ENCODE peak calls at places on chromosome 13, in five cellular contexts. One of them, this sample, is unnamed.
A peak's percentile ranks its signal among the peaks of the same experiment; 100 is the strongest.

GRCh38 chr13:73776137-73776785 is 357.9 kb downstream of the KLF12 start:
- DNase-seq in hepatocyte: no peak
- DNase-seq in HCT116: no peak
- DNase-seq in PC-3: no peak
- DNase-seq in GM23338: no peak
- DNase-seq in this sample: no peak

GRCh38 chr13:48542581-48543341 is 9.9 kb upstream of the RCBTB2 start:
- DNase-seq in hepatocyte: peak; percentile 46
- DNase-seq in HCT116: no peak
- DNase-seq in PC-3: no peak
- DNase-seq in GM23338: peak; percentile 64
- DNase-seq in this sample: no peak

GRCh38 chr13:65966991-65967451 is 1263.1 kb downstream of the PCDH9 start:
- DNase-seq in hepatocyte: peak; percentile 44
- DNase-seq in HCT116: peak; percentile 60
- DNase-seq in PC-3: peak; percentile 71
- DNase-seq in GM23338: peak; percentile 88
- DNase-seq in this sample: no peak

GRCh38 chr13:108508263-108508662 is 121.1 kb upstream of the MYO16 start:
- DNase-seq in hepatocyte: peak; percentile 43
- DNase-seq in HCT116: peak; percentile 16
- DNase-seq in PC-3: peak; percentile 15
- DNase-seq in GM23338: peak; percentile 79
- DNase-seq in this sample: no peak

GRCh38 chr13:28384789-28385188 is 110.1 kb downstream of the FLT1 start:
- DNase-seq in hepatocyte: no peak
- DNase-seq in HCT116: no peak
- DNase-seq in PC-3: no peak
- DNase-seq in GM23338: no peak
- DNase-seq in this sample: no peak

GRCh38 chr13:98582947-98583346 is 6.0 kb upstream of the STK24 start:
- DNase-seq in hepatocyte: no peak
- DNase-seq in HCT116: no peak
- DNase-seq in PC-3: no peak
- DNase-seq in GM23338: no peak
- DNase-seq in this sample: no peak

GRCh38 chr13:109743706-109744453 is 42.5 kb downstream of the IRS2 start:
- DNase-seq in hepatocyte: peak; percentile 49
- DNase-seq in HCT116: no peak
- DNase-seq in PC-3: peak; percentile 87
- DNase-seq in GM23338: no peak
- DNase-seq in this sample: peak; percentile 65

GRCh38 chr13:21338156-21338555 is 120.9 kb downstream of the ZDHHC20 start:
- DNase-seq in hepatocyte: no peak
- DNase-seq in HCT116: no peak
- DNase-seq in PC-3: peak; percentile 14
- DNase-seq in GM23338: peak; percentile 57
- DNase-seq in this sample: no peak

GRCh38 chr13:106083620-106084350 is 451.7 kb downstream of the EFNB2 start:
- DNase-seq in hepatocyte: peak; percentile 49
- DNase-seq in HCT116: peak; percentile 46
- DNase-seq in PC-3: peak; percentile 72
- DNase-seq in GM23338: peak; percentile 79
- DNase-seq in this sample: peak; percentile 23

GRCh38 chr13:64234255-64234654 is 2818.6 kb upstream of the PCDH20 start:
- DNase-seq in hepatocyte: no peak
- DNase-seq in HCT116: no peak
- DNase-seq in PC-3: peak; percentile 39
- DNase-seq in GM23338: no peak
- DNase-seq in this sample: no peak

GRCh38 chr13:44686478-44687071 is 110.4 kb upstream of the TSC22D1 start:
- DNase-seq in hepatocyte: no peak
- DNase-seq in HCT116: no peak
- DNase-seq in PC-3: no peak
- DNase-seq in GM23338: no peak
- DNase-seq in this sample: no peak

GRCh38 chr13:85719749-85720148 is 79.5 kb downstream of the SLITRK6 start:
- DNase-seq in hepatocyte: no peak
- DNase-seq in HCT116: no peak
- DNase-seq in PC-3: no peak
- DNase-seq in GM23338: no peak
- DNase-seq in this sample: no peak

GRCh38 chr13:76036176-76036575 is 400.0 kb downstream of the LMO7 start:
- DNase-seq in hepatocyte: no peak
- DNase-seq in HCT116: no peak
- DNase-seq in PC-3: no peak
- DNase-seq in GM23338: no peak
- DNase-seq in this sample: no peak

GRCh38 chr13:59490651-59491050 is 673.1 kb downstream of the DIAPH3 start:
- DNase-seq in hepatocyte: no peak
- DNase-seq in HCT116: no peak
- DNase-seq in PC-3: no peak
- DNase-seq in GM23338: no peak
- DNase-seq in this sample: no peak

GRCh38 chr13:112986470-112986869 is 17.5 kb downstream of the MCF2L start:
- DNase-seq in hepatocyte: no peak
- DNase-seq in HCT116: no peak
- DNase-seq in PC-3: no peak
- DNase-seq in GM23338: no peak
- DNase-seq in this sample: no peak

GRCh38 chr13:43132228-43132627 is 108.8 kb downstream of the DNAJC15 start:
- DNase-seq in hepatocyte: peak; percentile 69
- DNase-seq in HCT116: peak; percentile 35
- DNase-seq in PC-3: peak; percentile 73
- DNase-seq in GM23338: peak; percentile 87
- DNase-seq in this sample: no peak

GRCh38 chr13:108629353-108629752 is at the start of gene MYO16:
- DNase-seq in hepatocyte: no peak
- DNase-seq in HCT116: no peak
- DNase-seq in PC-3: no peak
- DNase-seq in GM23338: peak; percentile 11
- DNase-seq in this sample: no peak

GRCh38 chr13:109297628-109298027 is 488.8 kb downstream of the IRS2 start:
- DNase-seq in hepatocyte: no peak
- DNase-seq in HCT116: no peak
- DNase-seq in PC-3: no peak
- DNase-seq in GM23338: no peak
- DNase-seq in this sample: no peak

GRCh38 chr13:28716511-28716910 is 2.3 kb downstream of the SLC46A3 start:
- DNase-seq in hepatocyte: peak; percentile 46
- DNase-seq in HCT116: peak; percentile 35
- DNase-seq in PC-3: peak; percentile 79
- DNase-seq in GM23338: no peak
- DNase-seq in this sample: no peak

GRCh38 chr13:65872448-65872847 is 1357.7 kb downstream of the PCDH9 start:
- DNase-seq in hepatocyte: no peak
- DNase-seq in HCT116: no peak
- DNase-seq in PC-3: no peak
- DNase-seq in GM23338: no peak
- DNase-seq in this sample: no peak

GRCh38 chr13:98843482-98843877 is 91.0 kb upstream of the SLC15A1 start:
- DNase-seq in hepatocyte: no peak
- DNase-seq in HCT116: no peak
- DNase-seq in PC-3: no peak
- DNase-seq in GM23338: no peak
- DNase-seq in this sample: no peak

GRCh38 chr13:19950374-19950773 is 8.2 kb upstream of the ZMYM2 start:
- DNase-seq in hepatocyte: no peak
- DNase-seq in HCT116: no peak
- DNase-seq in PC-3: no peak
- DNase-seq in GM23338: no peak
- DNase-seq in this sample: no peak
- TF ChIP-seq EZH2phosphoT487 in hepatocyte: no peak
- TF ChIP-seq EZH2phosphoT487 in HCT116: no peak
- TF ChIP-seq EZH2phosphoT487 in PC-3: no peak
- TF ChIP-seq EZH2phosphoT487 in GM23338: no peak
- TF ChIP-seq EZH2phosphoT487 in this sample: no peak

GRCh38 chr13:36000028-36000427 is 131.2 kb downstream of the DCLK1 start:
- DNase-seq in hepatocyte: no peak
- DNase-seq in HCT116: no peak
- DNase-seq in PC-3: no peak
- DNase-seq in GM23338: no peak
- DNase-seq in this sample: no peak

GRCh38 chr13:35996360-35996759 is 134.8 kb downstream of the DCLK1 start:
- DNase-seq in hepatocyte: no peak
- DNase-seq in HCT116: no peak
- DNase-seq in PC-3: no peak
- DNase-seq in GM23338: no peak
- DNase-seq in this sample: no peak

GRCh38 chr13:35994131-35994966 is 136.8 kb downstream of the DCLK1 start:
- DNase-seq in hepatocyte: peak; percentile 34
- DNase-seq in HCT116: no peak
- DNase-seq in PC-3: peak; percentile 33
- DNase-seq in GM23338: no peak
- DNase-seq in this sample: no peak

GRCh38 chr13:35992964-35993363 is 138.2 kb downstream of the DCLK1 start:
- DNase-seq in hepatocyte: no peak
- DNase-seq in HCT116: no peak
- DNase-seq in PC-3: no peak
- DNase-seq in GM23338: no peak
- DNase-seq in this sample: no peak

GRCh38 chr13:35995136-35995535 is 136.0 kb downstream of the DCLK1 start:
- DNase-seq in hepatocyte: no peak
- DNase-seq in HCT116: no peak
- DNase-seq in PC-3: no peak
- DNase-seq in GM23338: no peak
- DNase-seq in this sample: no peak
- H3K4me2 ChIP-seq in hepatocyte: no peak overlapping the region
- H3K4me2 ChIP-seq in HCT116: no peak overlapping the region
- H3K4me2 ChIP-seq in PC-3: no peak overlapping the region
- H3K4me2 ChIP-seq in GM23338: peak overlapping the region; percentile 41
- H3K4me2 ChIP-seq in this sample: no peak overlapping the region

GRCh38 chr13:37385248-37385647 is 213.3 kb downstream of the POSTN start:
- DNase-seq in hepatocyte: no peak
- DNase-seq in HCT116: no peak
- DNase-seq in PC-3: no peak
- DNase-seq in GM23338: peak; percentile 73
- DNase-seq in this sample: no peak

GRCh38 chr13:37382156-37382555 is 216.4 kb downstream of the POSTN start:
- DNase-seq in hepatocyte: no peak
- DNase-seq in HCT116: no peak
- DNase-seq in PC-3: no peak
- DNase-seq in GM23338: no peak
- DNase-seq in this sample: no peak

GRCh38 chr13:37383856-37384255 is 214.7 kb downstream of the POSTN start:
- DNase-seq in hepatocyte: no peak
- DNase-seq in HCT116: no peak
- DNase-seq in PC-3: no peak
- DNase-seq in GM23338: no peak
- DNase-seq in this sample: no peak

GRCh38 chr13:37383066-37383465 is 215.5 kb downstream of the POSTN start:
- DNase-seq in hepatocyte: no peak
- DNase-seq in HCT116: no peak
- DNase-seq in PC-3: no peak
- DNase-seq in GM23338: no peak
- DNase-seq in this sample: no peak

DNA sequence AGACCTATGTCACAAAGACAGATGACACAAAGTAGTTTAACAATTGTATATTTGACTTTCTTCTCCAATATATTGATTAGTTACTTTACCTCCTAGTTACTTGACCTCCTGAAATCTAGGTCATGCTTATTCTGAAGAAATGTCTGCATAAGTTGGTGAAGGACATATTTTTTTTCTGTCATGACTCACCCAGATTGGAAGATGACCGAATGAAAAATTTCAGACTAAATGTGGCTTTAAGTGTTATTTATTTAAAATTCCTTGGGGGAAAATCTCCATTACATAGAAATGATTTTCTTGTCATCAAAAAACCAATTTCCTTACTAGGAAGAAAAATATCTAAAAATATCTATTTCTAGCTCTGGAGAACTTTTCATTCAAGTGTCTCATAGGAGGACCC is 217.1 kb downstream of the POSTN start:
- DNase-seq in hepatocyte: no peak
- DNase-seq in HCT116: no peak
- DNase-seq in PC-3: no peak
- DNase-seq in GM23338: no peak
- DNase-seq in this sample: no peak
- TF ChIP-seq EZH2phosphoT487 in hepatocyte: no peak
- TF ChIP-seq EZH2phosphoT487 in HCT116: no peak
- TF ChIP-seq EZH2phosphoT487 in PC-3: no peak
- TF ChIP-seq EZH2phosphoT487 in GM23338: no peak
- TF ChIP-seq EZH2phosphoT487 in this sample: no peak

DNA sequence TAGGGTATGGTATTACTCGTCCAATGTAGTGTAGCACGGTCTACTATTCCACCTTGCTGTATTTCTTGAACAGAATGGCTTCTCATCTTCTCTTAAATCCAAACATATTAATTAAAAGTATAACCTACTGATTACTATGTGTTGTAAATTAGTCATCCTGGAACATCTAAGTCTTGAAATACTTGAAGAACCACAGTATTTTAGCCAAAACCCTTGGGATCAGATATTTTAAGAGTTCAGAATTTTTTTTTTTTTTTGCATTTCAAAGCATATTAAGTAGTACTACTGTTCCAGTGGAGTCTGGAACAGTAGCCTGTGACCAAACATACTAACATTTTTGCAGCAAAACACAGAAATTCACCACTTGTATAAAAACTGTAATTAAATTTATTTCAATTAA is 30.1 kb downstream of the ZC3H13 start:
- DNase-seq in hepatocyte: no peak
- DNase-seq in HCT116: no peak
- DNase-seq in PC-3: no peak
- DNase-seq in GM23338: no peak
- DNase-seq in this sample: no peak
- H3K4me2 ChIP-seq in hepatocyte: no peak overlapping the region
- H3K4me2 ChIP-seq in HCT116: no peak overlapping the region
- H3K4me2 ChIP-seq in PC-3: no peak overlapping the region
- H3K4me2 ChIP-seq in GM23338: no peak overlapping the region
- H3K4me2 ChIP-seq in this sample: no peak overlapping the region

This sample was measured in MM.1S.